ENCODE peak calls at places on chromosome 11, in five cellular contexts. I, T, E, M and F are unnamed samples. For H3K27me3, the result is how much of the 10 kb centered on the place peaks cover.

GRCh38 chr11:93577291-93577690 is 34.1 kb upstream of the SMCO4 start:
- DNase-seq in I (no peak), T (no peak), E (peak), M (no peak), F (no peak)

GRCh38 chr11:75223954-75224643 is 16.5 kb upstream of the TPBGL start:
- DNase-seq in I (no peak), T (no peak), E (no peak), M (peak), F (no peak)

GRCh38 chr11:47394322-47395224 is 13.8 kb upstream of the SLC39A13 start:
- DNase-seq in I (no peak), T (no peak), E (peak), M (peak), F (peak)

GRCh38 chr11:93039841-93040240 is 70.4 kb downstream of the MTNR1B start:
- DNase-seq in I (no peak), T (no peak), E (peak), M (no peak), F (no peak)

GRCh38 chr11:35579557-35580396 is 38.5 kb upstream of the FJX1 start:
- DNase-seq in I (no peak), T (no peak), E (peak), M (no peak), F (peak)

GRCh38 chr11:94450061-94450460 is 43.6 kb downstream of the MRE11 start:
- DNase-seq in I (no peak), T (no peak), E (peak), M (no peak), F (no peak)

GRCh38 chr11:35458846-35459245 is 39.5 kb upstream of the SLC1A2 start:
- DNase-seq in I (no peak), T (no peak), E (no peak), M (no peak), F (no peak)

GRCh38 chr11:45045692-45046471 is 95.2 kb upstream of the TP53I11 start:
- DNase-seq in I (no peak), T (no peak), E (peak), M (no peak), F (peak)

GRCh38 chr11:115226556-115226955 is 277.7 kb downstream of the CADM1 start:
- DNase-seq in I (peak), T (peak), E (peak), M (peak), F (peak)

GRCh38 chr11:27718346-27718852 is 18.1 kb upstream of the BDNF start:
- DNase-seq in I (peak), T (peak), E (peak), M (peak), F (peak)

GRCh38 chr11:117490911-117491310 is 163.3 kb downstream of the CEP164 start:
- DNase-seq in I (no peak), T (no peak), E (no peak), M (no peak), F (no peak)

GRCh38 chr11:129215506-129216245 is 23.6 kb upstream of the ARHGAP32 start:
- DNase-seq in I (no peak), T (peak), E (no peak), M (peak), F (no peak)

GRCh38 chr11:47132981-47133380 is 43.7 kb downstream of the ARFGAP2 start:
- DNase-seq in I (no peak), T (no peak), E (no peak), M (no peak), F (no peak)

GRCh38 chr11:61704838-61705237 is 24.6 kb downstream of the DAGLA start:
- DNase-seq in I (no peak), T (no peak), E (no peak), M (no peak), F (no peak)

GRCh38 chr11:203056-203944 is 3.9 kb downstream of the BET1L start:
- DNase-seq in I (peak), T (no peak), E (no peak), M (no peak), F (no peak)

GRCh38 chr11:29879560-29879959 is 137.3 kb downstream of the KCNA4 start:
- DNase-seq in I (no peak), T (no peak), E (no peak), M (no peak), F (no peak)

GRCh38 chr11:103586756-103587155 is 449.7 kb upstream of the DDI1 start:
- DNase-seq in I (no peak), T (no peak), E (peak), M (no peak), F (no peak)

GRCh38 chr11:63602296-63602695 is 11.9 kb downstream of the PLAAT3 start:
- DNase-seq in I (no peak), T (no peak), E (peak), M (no peak), F (no peak)

GRCh38 chr11:133350045-133350444 is 182.3 kb downstream of the OPCML start:
- DNase-seq in I (no peak), T (no peak), E (no peak), M (no peak), F (no peak)

GRCh38 chr11:108669711-108670110 is 4.8 kb downstream of the DDX10 start:
- DNase-seq in I (no peak), T (no peak), E (no peak), M (no peak), F (no peak)

GRCh38 chr11:62142043-62142375 is 18.2 kb downstream of the INCENP start:
- DNase-seq in I (no peak), T (no peak), E (no peak), M (no peak), F (no peak)

GRCh38 chr11:111624602-111625001 is 22.4 kb downstream of the SIK2 start:
- DNase-seq in I (no peak), T (no peak), E (peak), M (no peak), F (peak)

GRCh38 chr11:72235351-72236057 is 8.5 kb downstream of the PHOX2A start:
- DNase-seq in I (no peak), T (no peak), E (no peak), M (no peak), F (no peak)

GRCh38 chr11:70060611-70061293 is 17.4 kb upstream of the ANO1 start:
- DNase-seq in I (peak), T (no peak), E (no peak), M (peak), F (no peak)

GRCh38 chr11:70853103-70853830 is 399.1 kb downstream of the SHANK2 start:
- DNase-seq in I (no peak), T (no peak), E (no peak), M (no peak), F (no peak)

GRCh38 chr11:45331839-45332485 is 45.8 kb upstream of the SYT13 start:
- DNase-seq in I (no peak), T (no peak), E (no peak), M (no peak), F (no peak)

GRCh38 chr11:107598225-107599139 is 7.5 kb downstream of the ELMOD1 start:
- DNase-seq in I (peak), T (no peak), E (no peak), M (peak), F (peak)

GRCh38 chr11:38553033-38553432 is 1955.0 kb upstream of the RAG2 start:
- DNase-seq in I (no peak), T (no peak), E (no peak), M (no peak), F (no peak)

GRCh38 chr11:12973529-12974181 is 35.5 kb upstream of the RASSF10 start:
- DNase-seq in I (no peak), T (no peak), E (no peak), M (no peak), F (no peak)

GRCh38 chr11:18752502-18752901 is 26.5 kb upstream of the IGSF22 start:
- DNase-seq in I (no peak), T (no peak), E (no peak), M (no peak), F (no peak)

GRCh38 chr11:97454988-97455387 is 1065.2 kb downstream of the JRKL start:
- DNase-seq in I (no peak), T (no peak), E (no peak), M (no peak), F (no peak)

GRCh38 chr11:33259869-33260268 is 2.7 kb downstream of the HIPK3 start:
- DNase-seq in I (no peak), T (no peak), E (peak), M (no peak), F (no peak)

GRCh38 chr11:88555018-88555828 is 217.7 kb upstream of the CTSC start:
- DNase-seq in I (no peak), T (no peak), E (peak), M (no peak), F (peak)
- H3K27me3 ChIP-seq in I (under half), T (under half), E (under half), M (under half), F (under half)

DNA sequence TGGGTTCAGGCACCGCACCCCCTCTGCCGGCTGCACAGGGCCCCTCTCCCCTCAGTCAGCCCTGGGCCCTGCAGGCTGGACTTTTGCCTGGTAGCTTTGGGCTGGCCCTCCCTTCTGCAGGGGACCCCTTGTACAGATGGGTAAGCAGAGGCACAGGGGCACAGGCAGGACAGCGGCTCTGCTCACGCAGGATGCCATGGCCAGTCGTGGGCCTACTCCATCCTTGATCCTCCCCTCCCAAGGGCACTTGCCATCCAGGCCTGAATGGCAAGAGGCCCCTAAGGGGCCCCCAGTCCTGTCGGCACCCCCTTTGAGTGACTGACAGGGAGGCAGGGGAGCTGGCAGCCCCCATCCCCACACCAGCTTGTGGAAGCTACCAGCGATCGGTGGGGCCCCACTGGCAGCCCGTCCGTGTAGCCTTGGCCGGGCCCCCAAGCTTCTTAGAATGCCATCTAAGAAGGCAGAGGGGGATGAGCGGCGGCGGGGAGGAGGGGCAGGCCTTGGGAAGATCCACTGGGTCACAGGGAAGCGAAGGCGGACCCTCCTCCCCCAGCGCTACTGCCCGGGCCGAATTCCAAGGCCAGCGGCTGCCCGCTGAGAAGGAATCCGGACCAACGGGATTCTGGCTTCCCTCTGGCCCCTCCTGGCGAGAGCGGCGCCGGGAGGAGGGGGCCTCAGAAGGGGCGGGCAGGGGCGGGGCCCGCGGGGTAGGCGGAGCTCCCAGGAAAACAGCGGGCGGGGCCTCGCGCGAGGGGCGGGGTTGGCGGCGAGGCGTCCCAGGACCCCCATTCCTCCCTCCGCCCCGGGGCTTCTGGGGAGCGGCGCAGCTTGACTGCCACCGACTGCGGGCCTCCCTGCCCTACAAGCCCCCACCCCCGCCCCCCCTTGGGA is 6.8 kb upstream of the CHKA start:
- DNase-seq in I (peak), T (peak), E (peak), M (peak), F (peak)
- H3K14ac ChIP-seq in I (peak), T (peak), E (peak), M (peak), F (peak)

DNA sequence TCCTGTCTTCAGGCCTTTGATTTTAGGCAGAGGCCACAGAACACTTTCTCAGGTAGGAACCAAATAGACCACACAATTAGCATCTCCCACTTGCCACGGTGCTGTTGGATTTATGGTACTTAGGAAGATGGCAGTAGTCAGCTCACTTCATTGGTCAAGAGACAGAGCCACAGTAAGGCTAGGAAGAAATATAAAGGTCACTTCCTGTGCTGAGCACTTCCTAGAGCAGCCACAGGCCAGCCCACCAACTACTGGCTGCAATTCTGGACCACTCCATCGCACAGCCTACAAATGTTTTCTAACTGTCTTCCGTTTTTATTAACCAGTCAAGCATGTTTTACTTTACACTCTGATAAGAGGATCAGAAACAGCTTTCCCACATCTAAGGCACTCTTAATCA is 54.8 kb downstream of the ABTB2 start:
- DNase-seq in I (no peak), T (no peak), E (no peak), M (no peak), F (peak)
- H3K4me2 ChIP-seq in I (no peak), T (no peak), E (no peak), M (no peak), F (peak)

DNA sequence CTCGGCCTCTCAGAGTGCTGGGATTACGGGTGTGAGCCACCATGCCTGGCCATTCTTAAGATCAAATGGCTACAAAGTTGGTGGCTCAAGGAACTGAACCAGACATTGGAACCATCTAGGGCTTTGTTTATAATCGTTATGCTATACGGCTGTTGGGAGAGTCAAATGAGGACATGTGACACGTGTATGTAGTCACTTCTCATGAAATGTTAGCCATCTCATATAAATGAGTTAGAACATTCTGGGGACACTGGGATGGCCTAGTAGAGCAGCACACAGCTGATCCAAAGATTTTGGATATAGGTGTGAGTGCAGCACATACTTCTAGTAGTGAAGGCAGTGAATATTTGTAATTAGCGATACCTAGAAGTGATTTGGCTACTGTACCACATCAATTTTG is 6.6 kb upstream of the RBM4 start:
- DNase-seq in I (no peak), T (no peak), E (no peak), M (no peak), F (no peak)
- H3K27me3 ChIP-seq in I (under half), T (under half), E (under half), M (under half), F (under half)

GRCh38 chr11:2534957-2535672 is 90.3 kb downstream of the KCNQ1 start:
- DNase-seq in I (no peak), T (no peak), E (no peak), M (no peak), F (no peak)

GRCh38 chr11:2533642-2534115 is 88.9 kb downstream of the KCNQ1 start:
- DNase-seq in I (peak), T (peak), E (peak), M (peak), F (peak)

GRCh38 chr11:2532704-2533641 is 88.2 kb downstream of the KCNQ1 start:
- DNase-seq in I (peak), T (peak), E (peak), M (peak), F (peak)

GRCh38 chr11:2535673-2536439 is 91.0 kb downstream of the KCNQ1 start:
- DNase-seq in I (no peak), T (no peak), E (no peak), M (no peak), F (no peak)

GRCh38 chr11:2534131-2534956 is 89.5 kb downstream of the KCNQ1 start:
- DNase-seq in I (peak), T (no peak), E (no peak), M (peak), F (peak)
- H3K14ac ChIP-seq in I (no peak), T (peak), E (no peak), M (peak), F (peak)